ENCODE peak calls at places on chromosomes 13 and 19, in six cellular contexts. C is NCI-H1694 treated with DMSO at 0.1 percent for 48 hours; W is NCI-H1105; U is T1000; K is activated T-cell treated with anti-CD3 and anti-CD28 coated beads for 1 hour; Z is stimulated activated CD4-positive, alpha-beta T cell treated with anti-CD3 and anti-CD28 coated beads, Interleukin-2, amount 100 ng/mL, for 48 hours. P is an unnamed sample.

GRCh38 chr19:44879309-44880065 is 11.6 kb upstream of the TOMM40 start:
- DNase-seq in C (no peak), W (no peak), U (no peak), K (no peak), Z (no peak), P (no peak)

GRCh38 chr13:79810018-79810417 is 329.1 kb downstream of the NDFIP2 start:
- DNase-seq in C (no peak), W (no peak), U (no peak), K (no peak), Z (no peak), P (no peak)

GRCh38 chr13:33284016-33284415 is 1.5 kb downstream of the STARD13 start:
- DNase-seq in C (no peak), W (no peak), U (no peak), K (no peak), Z (no peak), P (peak)

GRCh38 chr19:6271251-6271650 is 8.5 kb downstream of the MLLT1 start:
- DNase-seq in C (no peak), W (no peak), U (no peak), K (no peak), Z (no peak), P (no peak)

GRCh38 chr19:40718774-40719391 is 2.0 kb downstream of the ITPKC start:
- DNase-seq in C (no peak), W (no peak), U (no peak), K (no peak), Z (no peak), P (peak)

GRCh38 chr13:36029171-36029570 is 102.0 kb downstream of the DCLK1 start:
- DNase-seq in C (no peak), W (no peak), U (no peak), K (no peak), Z (no peak), P (peak)

GRCh38 chr19:16801599-16801998 is 27.6 kb upstream of the SIN3B start:
- DNase-seq in C (no peak), W (no peak), U (peak), K (no peak), Z (no peak), P (peak)

GRCh38 chr19:51439021-51439465 is 19.2 kb downstream of the SIGLEC8 start:
- DNase-seq in C (no peak), W (no peak), U (no peak), K (no peak), Z (peak), P (no peak)

GRCh38 chr19:18606281-18607221 is at the start of gene CRLF1:
- DNase-seq in C (no peak), W (no peak), U (no peak), K (no peak), Z (no peak), P (no peak)

GRCh38 chr13:105611424-105611823 is 924.0 kb downstream of the EFNB2 start:
- DNase-seq in C (no peak), W (no peak), U (no peak), K (no peak), Z (no peak), P (peak)

GRCh38 chr13:44573790-44574465 is 2.2 kb downstream of the TSC22D1 start:
- DNase-seq in C (no peak), W (no peak), U (no peak), K (no peak), Z (no peak), P (peak)

GRCh38 chr19:20167020-20167644 is at the start of gene ZNF486:
- DNase-seq in C (no peak), W (no peak), U (peak), K (peak), Z (peak), P (peak)

GRCh38 chr19:2700660-2701360 is 1.7 kb downstream of the GNG7 start:
- DNase-seq in C (no peak), W (no peak), U (no peak), K (no peak), Z (no peak), P (no peak)

GRCh38 chr13:63337921-63338320 is 1922.3 kb upstream of the PCDH20 start:
- DNase-seq in C (no peak), W (no peak), U (no peak), K (no peak), Z (no peak), P (no peak)